ENCODE peak calls at places on chromosomes 2 and 18, in four cellular contexts. P, A, E and M are unnamed samples.

GRCh38 chr2:48852938-48853337 is 97.4 kb upstream of the LHCGR start:
- DNase-seq in P (no peak), A (no peak), E (no peak), M (no peak)

GRCh38 chr2:64698068-64698645 is 44.4 kb upstream of the SERTAD2 start:
- DNase-seq in P (no peak), A (no peak), E (no peak), M (no peak)

GRCh38 chr2:70708376-70709199 is 59.4 kb downstream of the ADD2 start:
- DNase-seq in P (no peak), A (no peak), E (no peak), M (no peak)

GRCh38 chr2:73284296-73285161 is at the start of gene FBXO41:
- DNase-seq in P (peak), A (no peak), E (peak), M (no peak)

GRCh38 chr2:74005786-74006185 is 21.1 kb downstream of the TET3 start:
- DNase-seq in P (no peak), A (no peak), E (peak), M (no peak)

GRCh38 chr2:9251154-9252001 is 44.8 kb downstream of the ASAP2 start:
- DNase-seq in P (peak), A (no peak), E (no peak), M (peak)

GRCh38 chr18:3907955-3908354 is 458.0 kb downstream of the TGIF1 start:
- DNase-seq in P (no peak), A (no peak), E (no peak), M (no peak)

GRCh38 chr18:13500891-13501887 is 225.2 kb downstream of the FAM210A start:
- DNase-seq in P (no peak), A (peak), E (no peak), M (peak)

GRCh38 chr2:220779918-220780317 is 792.2 kb downstream of the EPHA4 start:
- DNase-seq in P (no peak), A (no peak), E (no peak), M (no peak)

GRCh38 chr18:5451130-5451529 is 92.7 kb downstream of the EPB41L3 start:
- DNase-seq in P (no peak), A (no peak), E (no peak), M (no peak)

GRCh38 chr2:831638-832037 is 119.0 kb upstream of the SNTG2 start:
- DNase-seq in P (no peak), A (no peak), E (no peak), M (no peak)

DNA sequence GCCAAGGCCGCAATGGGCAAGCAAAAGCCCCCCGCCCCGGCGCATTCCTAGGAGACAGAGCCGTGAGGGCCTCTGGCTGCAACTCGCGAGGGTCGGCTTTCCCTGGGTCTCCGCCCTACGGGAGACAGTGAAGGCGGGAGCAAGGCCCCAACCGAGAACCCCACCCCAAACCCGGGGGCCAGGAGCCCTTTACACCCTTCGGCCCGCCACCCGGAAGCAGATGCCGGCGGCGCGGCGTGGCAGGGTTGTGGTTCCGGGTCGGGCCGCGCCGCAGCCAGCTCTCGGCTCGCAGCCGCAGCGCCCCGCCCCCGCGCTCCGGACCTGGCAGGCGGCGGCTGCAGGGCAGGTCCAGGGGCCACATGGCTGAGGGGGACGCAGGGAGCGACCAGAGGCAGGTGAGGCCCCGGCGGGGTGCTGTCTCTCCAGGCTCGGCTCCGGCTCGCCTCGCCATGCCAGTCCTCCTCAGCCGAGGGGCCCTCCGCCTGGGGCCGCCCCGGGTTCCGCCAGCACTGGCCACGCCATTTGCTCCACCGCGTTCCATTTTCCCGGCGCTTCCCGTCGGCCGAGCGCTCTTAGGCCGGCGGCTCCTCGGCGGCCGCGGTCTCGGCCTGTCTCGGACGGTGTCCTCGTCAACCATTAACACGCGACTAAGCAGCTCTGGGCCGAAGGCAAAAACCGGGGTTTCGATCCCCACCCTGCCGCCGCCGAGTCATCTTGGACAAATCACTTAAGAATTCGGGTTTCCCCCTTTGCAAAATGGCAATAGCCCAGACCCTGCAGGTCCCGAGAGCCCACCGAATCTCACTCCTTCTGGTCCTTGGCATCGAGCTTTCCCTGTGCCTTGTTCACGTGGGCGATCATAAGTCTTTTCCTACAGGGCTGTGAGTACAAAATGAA is at the start of gene IMPACT:
- DNase-seq in P (peak), A (peak), E (peak), M (peak)
- TF ChIP-seq POLR2A in P (peak), A (peak), E (no peak), M (peak)

GRCh38 chr18:49611316-49611715 is 49.5 kb downstream of the LIPG start:
- DNase-seq in P (no peak), A (no peak), E (no peak), M (no peak)
- TF ChIP-seq POLR2A in P (no peak), A (no peak), E (no peak), M (no peak)

GRCh38 chr2:231679131-231679530 is 29.2 kb upstream of the PTMA start:
- DNase-seq in P (no peak), A (no peak), E (peak), M (no peak)

GRCh38 chr2:231679906-231680283 is 28.4 kb upstream of the PTMA start:
- DNase-seq in P (no peak), A (no peak), E (no peak), M (no peak)

GRCh38 chr2:231680284-231680991 is 27.9 kb upstream of the PTMA start:
- DNase-seq in P (no peak), A (no peak), E (peak), M (no peak)

GRCh38 chr2:231682546-231683291 is 25.6 kb upstream of the PTMA start:
- DNase-seq in P (no peak), A (no peak), E (peak), M (no peak)

GRCh38 chr2:231680992-231681852 is 27.1 kb upstream of the PTMA start:
- DNase-seq in P (peak), A (peak), E (peak), M (no peak)
- TF ChIP-seq POLR2A in P (peak), A (peak), E (no peak), M (peak)

GRCh38 chr2:86036790-86037138 is 68.9 kb downstream of the POLR1A start:
- DNase-seq in P (no peak), A (no peak), E (peak), M (no peak)
- TF ChIP-seq POLR2A in P (no peak), A (no peak), E (no peak), M (no peak)

GRCh38 chr18:70197844-70198243 is 7.6 kb downstream of the RTTN start:
- DNase-seq in P (no peak), A (no peak), E (no peak), M (no peak)
- TF ChIP-seq POLR2A in P (no peak), A (no peak), E (no peak), M (no peak)